ENCODE peak calls at places on chromosomes 13 and 19, in eight cellular contexts. One of them, this sample, is unnamed.

GRCh38 chr13:32783067-32783466 is 196.8 kb downstream of the PDS5B start:
- DNase-seq in endothelial cell of umbilical vein: no peak
- DNase-seq in right lobe of liver: no peak
- DNase-seq in suprapubic skin: no peak
- DNase-seq in K562: no peak
- DNase-seq in stomach: no peak
- DNase-seq in HCT116: no peak
- DNase-seq in transverse colon: no peak
- DNase-seq in this sample: no peak

GRCh38 chr19:7426986-7427385 is 61.8 kb downstream of the PEX11G start:
- DNase-seq in endothelial cell of umbilical vein: no peak
- DNase-seq in right lobe of liver: no peak
- DNase-seq in suprapubic skin: no peak
- DNase-seq in K562: no peak
- DNase-seq in stomach: no peak
- DNase-seq in HCT116: no peak
- DNase-seq in transverse colon: no peak
- DNase-seq in this sample: no peak

GRCh38 chr13:46354143-46355087 is 32.6 kb downstream of the RUBCNL start:
- DNase-seq in endothelial cell of umbilical vein: peak; percentile 14
- DNase-seq in right lobe of liver: no peak
- DNase-seq in suprapubic skin: no peak
- DNase-seq in K562: no peak
- DNase-seq in stomach: no peak
- DNase-seq in HCT116: peak; percentile 48
- DNase-seq in transverse colon: no peak
- DNase-seq in this sample: no peak

GRCh38 chr19:44367024-44367423 is 10.5 kb upstream of the ZNF112 start:
- DNase-seq in endothelial cell of umbilical vein: peak; percentile 7
- DNase-seq in right lobe of liver: no peak
- DNase-seq in suprapubic skin: no peak
- DNase-seq in K562: peak; percentile 6
- DNase-seq in stomach: no peak
- DNase-seq in HCT116: no peak
- DNase-seq in transverse colon: no peak
- DNase-seq in this sample: no peak

GRCh38 chr19:28334419-28334818 is 878.5 kb downstream of the UQCRFS1 start:
- DNase-seq in endothelial cell of umbilical vein: no peak
- DNase-seq in right lobe of liver: no peak
- DNase-seq in suprapubic skin: no peak
- DNase-seq in K562: no peak
- DNase-seq in stomach: no peak
- DNase-seq in HCT116: no peak
- DNase-seq in transverse colon: no peak
- DNase-seq in this sample: no peak

GRCh38 chr13:84668637-84669036 is 786.4 kb upstream of the SLITRK1 start:
- DNase-seq in endothelial cell of umbilical vein: no peak
- DNase-seq in right lobe of liver: no peak
- DNase-seq in suprapubic skin: no peak
- DNase-seq in K562: no peak
- DNase-seq in stomach: no peak
- DNase-seq in HCT116: no peak
- DNase-seq in transverse colon: no peak
- DNase-seq in this sample: no peak

GRCh38 chr13:44755872-44756271 is 179.7 kb upstream of the TSC22D1 start:
- DNase-seq in endothelial cell of umbilical vein: peak; percentile 74
- DNase-seq in right lobe of liver: no peak
- DNase-seq in suprapubic skin: no peak
- DNase-seq in K562: no peak
- DNase-seq in stomach: no peak
- DNase-seq in HCT116: no peak
- DNase-seq in transverse colon: no peak
- DNase-seq in this sample: no peak

GRCh38 chr13:91356919-91357612 is 9.6 kb downstream of the MIR17HG start:
- DNase-seq in endothelial cell of umbilical vein: no peak
- DNase-seq in right lobe of liver: no peak
- DNase-seq in suprapubic skin: no peak
- DNase-seq in K562: no peak
- DNase-seq in stomach: no peak
- DNase-seq in HCT116: no peak
- DNase-seq in transverse colon: no peak
- DNase-seq in this sample: no peak

GRCh38 chr19:29687244-29687896 is 22.1 kb downstream of the PLEKHF1 start:
- DNase-seq in endothelial cell of umbilical vein: no peak
- DNase-seq in right lobe of liver: no peak
- DNase-seq in suprapubic skin: no peak
- DNase-seq in K562: no peak
- DNase-seq in stomach: no peak
- DNase-seq in HCT116: no peak
- DNase-seq in transverse colon: no peak
- DNase-seq in this sample: no peak

GRCh38 chr13:49670828-49671227 is 20.5 kb downstream of the EBPL start:
- DNase-seq in endothelial cell of umbilical vein: no peak
- DNase-seq in right lobe of liver: no peak
- DNase-seq in suprapubic skin: no peak
- DNase-seq in K562: no peak
- DNase-seq in stomach: no peak
- DNase-seq in HCT116: no peak
- DNase-seq in transverse colon: no peak
- DNase-seq in this sample: no peak

GRCh38 chr13:65532231-65532630 is 1697.9 kb downstream of the PCDH9 start:
- DNase-seq in endothelial cell of umbilical vein: no peak
- DNase-seq in right lobe of liver: no peak
- DNase-seq in suprapubic skin: no peak
- DNase-seq in K562: no peak
- DNase-seq in stomach: no peak
- DNase-seq in HCT116: no peak
- DNase-seq in transverse colon: no peak
- DNase-seq in this sample: no peak

GRCh38 chr19:55641376-55642152 is 762 bp downstream of the ZNF580 start:
- DNase-seq in endothelial cell of umbilical vein: no peak
- DNase-seq in right lobe of liver: no peak
- DNase-seq in suprapubic skin: no peak
- DNase-seq in K562: no peak
- DNase-seq in stomach: no peak
- DNase-seq in HCT116: no peak
- DNase-seq in transverse colon: no peak
- DNase-seq in this sample: no peak

GRCh38 chr13:48798180-48798579 is 144.5 kb downstream of the CYSLTR2 start:
- DNase-seq in endothelial cell of umbilical vein: no peak
- DNase-seq in right lobe of liver: no peak
- DNase-seq in suprapubic skin: no peak
- DNase-seq in K562: no peak
- DNase-seq in stomach: no peak
- DNase-seq in HCT116: no peak
- DNase-seq in transverse colon: no peak
- DNase-seq in this sample: no peak

GRCh38 chr19:23283925-23284324 is 33.7 kb upstream of the ZNF724 start:
- DNase-seq in endothelial cell of umbilical vein: peak; percentile 4
- DNase-seq in right lobe of liver: no peak
- DNase-seq in suprapubic skin: no peak
- DNase-seq in K562: peak; percentile 23
- DNase-seq in stomach: peak; percentile 50
- DNase-seq in HCT116: peak; percentile 18
- DNase-seq in transverse colon: peak; percentile 74
- DNase-seq in this sample: no peak

GRCh38 chr13:36543671-36544070 is 111.4 kb downstream of the CCNA1 start:
- DNase-seq in endothelial cell of umbilical vein: no peak
- DNase-seq in right lobe of liver: no peak
- DNase-seq in suprapubic skin: no peak
- DNase-seq in K562: no peak
- DNase-seq in stomach: no peak
- DNase-seq in HCT116: no peak
- DNase-seq in transverse colon: no peak
- DNase-seq in this sample: no peak

GRCh38 chr13:99871249-99871898 is 100.2 kb downstream of the ZIC5 start:
- DNase-seq in endothelial cell of umbilical vein: no peak
- DNase-seq in right lobe of liver: no peak
- DNase-seq in suprapubic skin: no peak
- DNase-seq in K562: no peak
- DNase-seq in stomach: no peak
- DNase-seq in HCT116: no peak
- DNase-seq in transverse colon: no peak
- DNase-seq in this sample: no peak

GRCh38 chr19:12953456-12954149 is 3.4 kb downstream of the GADD45GIP1 start:
- DNase-seq in endothelial cell of umbilical vein: no peak
- DNase-seq in right lobe of liver: no peak
- DNase-seq in suprapubic skin: no peak
- DNase-seq in K562: peak; percentile 9
- DNase-seq in stomach: no peak
- DNase-seq in HCT116: no peak
- DNase-seq in transverse colon: no peak
- DNase-seq in this sample: no peak

GRCh38 chr13:109211616-109212015 is 574.8 kb downstream of the IRS2 start:
- DNase-seq in endothelial cell of umbilical vein: no peak
- DNase-seq in right lobe of liver: no peak
- DNase-seq in suprapubic skin: no peak
- DNase-seq in K562: no peak
- DNase-seq in stomach: no peak
- DNase-seq in HCT116: peak; percentile 87
- DNase-seq in transverse colon: no peak
- DNase-seq in this sample: no peak

GRCh38 chr19:50434525-50434924 is 1.8 kb downstream of the MYBPC2 start:
- DNase-seq in endothelial cell of umbilical vein: no peak
- DNase-seq in right lobe of liver: no peak
- DNase-seq in suprapubic skin: no peak
- DNase-seq in K562: peak; percentile 54
- DNase-seq in stomach: no peak
- DNase-seq in HCT116: no peak
- DNase-seq in transverse colon: peak; percentile 27
- DNase-seq in this sample: no peak

GRCh38 chr19:34479396-34479795 is 2.2 kb upstream of the WTIP start:
- DNase-seq in endothelial cell of umbilical vein: no peak
- DNase-seq in right lobe of liver: no peak
- DNase-seq in suprapubic skin: no peak
- DNase-seq in K562: no peak
- DNase-seq in stomach: no peak
- DNase-seq in HCT116: no peak
- DNase-seq in transverse colon: no peak
- DNase-seq in this sample: no peak

GRCh38 chr13:22041741-22042140 is 370.9 kb downstream of the FGF9 start:
- DNase-seq in endothelial cell of umbilical vein: no peak
- DNase-seq in right lobe of liver: no peak
- DNase-seq in suprapubic skin: no peak
- DNase-seq in K562: no peak
- DNase-seq in stomach: no peak
- DNase-seq in HCT116: no peak
- DNase-seq in transverse colon: no peak
- DNase-seq in this sample: no peak

DNA sequence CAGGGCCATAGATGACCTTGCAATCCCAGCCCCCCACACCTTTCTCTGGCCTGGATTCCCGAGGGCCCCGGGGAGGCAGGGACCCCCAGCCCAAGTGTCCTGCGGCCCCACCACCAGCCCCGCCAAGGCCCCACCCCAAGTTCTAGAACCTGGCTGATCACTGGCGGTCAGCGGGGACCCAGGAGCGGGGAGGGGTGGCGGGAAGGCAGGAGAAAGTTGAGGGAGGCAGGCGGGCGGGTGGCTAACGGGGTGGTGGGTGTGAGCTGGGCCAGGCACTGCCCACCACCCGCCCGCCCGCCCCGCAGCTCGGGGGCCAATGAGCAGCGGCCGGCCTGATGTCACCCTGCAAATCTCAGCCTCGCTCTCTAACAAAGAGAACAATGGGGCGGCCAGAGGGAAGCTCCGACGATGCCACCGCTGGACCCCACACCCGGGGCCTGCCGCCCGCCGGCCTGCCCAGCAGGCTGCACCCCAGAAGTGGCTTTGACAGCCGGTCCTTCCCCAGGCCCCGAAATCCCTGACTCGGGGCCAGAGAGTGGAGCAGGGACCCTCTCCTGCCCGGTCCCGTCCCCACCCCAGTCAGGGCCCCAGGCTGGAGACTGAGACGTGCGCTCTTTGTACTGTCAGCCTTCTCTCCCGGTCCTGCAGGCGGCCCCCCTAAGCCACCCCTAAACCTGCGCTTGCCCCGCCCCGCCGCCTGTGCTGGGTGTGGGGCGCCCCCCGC is 1.6 kb downstream of the MEX3D start:
- DNase-seq in endothelial cell of umbilical vein: peak; percentile 81
- DNase-seq in right lobe of liver: peak; percentile 46
- DNase-seq in suprapubic skin: peak; percentile 76
- DNase-seq in K562: peak; percentile 65
- DNase-seq in stomach: peak; percentile 71
- DNase-seq in HCT116: no peak
- DNase-seq in transverse colon: peak; percentile 59
- DNase-seq in this sample: no peak
- TF ChIP-seq POLR2A in endothelial cell of umbilical vein: peak; percentile 96
- TF ChIP-seq POLR2A in right lobe of liver: peak; percentile 20
- TF ChIP-seq POLR2A in suprapubic skin: no peak
- TF ChIP-seq POLR2A in K562: no peak
- TF ChIP-seq POLR2A in stomach: no peak
- TF ChIP-seq POLR2A in HCT116: no peak
- TF ChIP-seq POLR2A in transverse colon: peak; percentile 63
- TF ChIP-seq POLR2A in this sample: no peak

DNA sequence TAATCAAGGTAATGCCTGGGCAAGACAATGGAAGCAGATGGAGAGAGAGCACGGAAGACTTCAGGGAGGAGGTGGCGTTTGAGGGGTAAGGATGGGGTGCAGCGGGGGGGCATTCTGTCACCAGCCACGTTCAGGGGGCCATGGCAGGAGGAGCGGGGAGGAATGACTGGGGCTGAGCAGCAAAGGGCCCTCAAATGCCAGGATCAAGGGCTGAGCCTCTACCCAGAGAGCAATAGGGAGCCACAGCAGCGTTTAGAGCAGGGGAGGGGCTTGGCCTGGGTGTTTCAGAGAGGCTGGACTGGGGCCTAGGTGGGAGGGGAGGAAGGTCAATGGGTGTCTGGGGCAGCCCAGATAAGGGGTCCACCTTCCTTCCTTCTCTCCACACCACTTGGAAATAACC is 44.3 kb downstream of the CELF5 start:
- DNase-seq in endothelial cell of umbilical vein: no peak
- DNase-seq in right lobe of liver: no peak
- DNase-seq in suprapubic skin: no peak
- DNase-seq in K562: no peak
- DNase-seq in stomach: no peak
- DNase-seq in HCT116: no peak
- DNase-seq in transverse colon: no peak
- DNase-seq in this sample: no peak
- TF ChIP-seq CTCF in endothelial cell of umbilical vein: no peak
- TF ChIP-seq CTCF in right lobe of liver: no peak
- TF ChIP-seq CTCF in suprapubic skin: no peak
- TF ChIP-seq CTCF in K562: no peak
- TF ChIP-seq CTCF in stomach: no peak
- TF ChIP-seq CTCF in HCT116: no peak
- TF ChIP-seq CTCF in transverse colon: no peak
- TF ChIP-seq CTCF in this sample: no peak

GRCh38 chr19:39679056-39679790 is 23.5 kb downstream of the LGALS16 start:
- DNase-seq in endothelial cell of umbilical vein: no peak
- DNase-seq in right lobe of liver: no peak
- DNase-seq in suprapubic skin: no peak
- DNase-seq in K562: no peak
- DNase-seq in stomach: no peak
- DNase-seq in HCT116: no peak
- DNase-seq in transverse colon: no peak
- DNase-seq in this sample: no peak
- H3K27me3 ChIP-seq in endothelial cell of umbilical vein: no peaks in the 10 kb centered on the region
- H3K27me3 ChIP-seq in right lobe of liver: no peaks in the 10 kb centered on the region
- H3K27me3 ChIP-seq in suprapubic skin: no peaks in the 10 kb centered on the region
- H3K27me3 ChIP-seq in K562: peaks cover 11% of the 10 kb centered on the region
- H3K27me3 ChIP-seq in stomach: no peaks in the 10 kb centered on the region
- H3K27me3 ChIP-seq in HCT116: peaks cover 11% of the 10 kb centered on the region
- H3K27me3 ChIP-seq in transverse colon: no peaks in the 10 kb centered on the region
- H3K27me3 ChIP-seq in this sample: no peaks in the 10 kb centered on the region

GRCh38 chr19:15452111-15453047 is 2.6 kb upstream of the WIZ start:
- DNase-seq in endothelial cell of umbilical vein: peak; percentile 94
- DNase-seq in right lobe of liver: peak; percentile 96
- DNase-seq in suprapubic skin: peak; percentile 92
- DNase-seq in K562: peak; percentile 98
- DNase-seq in stomach: peak; percentile 91
- DNase-seq in HCT116: peak; percentile 91
- DNase-seq in transverse colon: peak; percentile 89
- DNase-seq in this sample: no peak
- TF ChIP-seq POLR2A in endothelial cell of umbilical vein: no peak
- TF ChIP-seq POLR2A in right lobe of liver: peak; percentile 90
- TF ChIP-seq POLR2A in suprapubic skin: no peak
- TF ChIP-seq POLR2A in K562: no peak
- TF ChIP-seq POLR2A in stomach: no peak
- TF ChIP-seq POLR2A in HCT116: peak; percentile 55
- TF ChIP-seq POLR2A in transverse colon: peak; percentile 50
- TF ChIP-seq POLR2A in this sample: no peak

This sample was measured in esophagus squamous epithelium.